ENCODE peak calls at places on chromosomes 6 and 20, in four cellular contexts. Y, B, A and I are unnamed samples.
A peak's percentile ranks its signal among the peaks of the same experiment; 100 is the strongest.

GRCh38 chr20:35710884-35711587 is 11.8 kb downstream of the ROMO1 start:
- DNase-seq in B (no peak), Y (no peak), A (no peak), I (no peak)

GRCh38 chr6:39917329-39917728 is 16.9 kb downstream of the MOCS1 start:
- DNase-seq in Y (no peak), A (no peak), B (no peak), I (no peak)

GRCh38 chr20:41697861-41698559 is 79.8 kb upstream of the CHD6 start:
- DNase-seq in B (peak; percentile 58), A (no peak), Y (peak; percentile 33), I (peak; percentile 15)

GRCh38 chr20:4341804-4342560 is 326.6 kb upstream of the RNF24 start:
- DNase-seq in B (no peak), A (no peak), Y (no peak), I (no peak)

GRCh38 chr6:118744261-118744941 is 93.0 kb upstream of the CEP85L start:
- DNase-seq in B (no peak), Y (no peak), A (no peak), I (no peak)

GRCh38 chr6:30981942-30982772 is 1.4 kb upstream of the MUC21 start:
- DNase-seq in A (no peak), B (no peak), Y (no peak), I (no peak)

GRCh38 chr6:131029661-131030297 is 33.3 kb downstream of the EPB41L2 start:
- DNase-seq in Y (no peak), B (no peak), A (no peak), I (peak; percentile 36)

GRCh38 chr20:57051096-57051495 is 215.3 kb downstream of the BMP7 start:
- DNase-seq in A (no peak), Y (no peak), B (no peak), I (no peak)

GRCh38 chr20:51542033-51542893 is at the start of gene NFATC2:
- DNase-seq in B (peak; percentile 64), A (peak; percentile 81), Y (no peak), I (no peak)

GRCh38 chr20:32924781-32925180 is 66.1 kb downstream of the EFCAB8 start:
- DNase-seq in B (no peak), Y (no peak), A (no peak), I (no peak)

GRCh38 chr20:10316582-10316981 is 98.0 kb downstream of the SNAP25 start:
- DNase-seq in A (no peak), B (peak; percentile 16), Y (peak; percentile 7), I (no peak)

GRCh38 chr20:45427236-45428149 is 11.6 kb downstream of the PIGT start:
- DNase-seq in B (no peak), Y (no peak), A (no peak), I (no peak)

GRCh38 chr6:71886184-71887005 is at the start of gene RIMS1:
- DNase-seq in Y (no peak), A (peak; percentile 69), B (peak; percentile 57), I (no peak)

GRCh38 chr6:71888720-71889340 is 2.5 kb downstream of the RIMS1 start:
- DNase-seq in A (no peak), Y (no peak), B (no peak), I (no peak)

GRCh38 chr6:71887006-71887743 is 825 bp downstream of the RIMS1 start:
- DNase-seq in A (peak; percentile 60), Y (no peak), B (no peak), I (no peak)

GRCh38 chr6:71889366-71889765 is 3.0 kb downstream of the RIMS1 start:
- DNase-seq in A (no peak), Y (no peak), B (no peak), I (no peak)

DNA sequence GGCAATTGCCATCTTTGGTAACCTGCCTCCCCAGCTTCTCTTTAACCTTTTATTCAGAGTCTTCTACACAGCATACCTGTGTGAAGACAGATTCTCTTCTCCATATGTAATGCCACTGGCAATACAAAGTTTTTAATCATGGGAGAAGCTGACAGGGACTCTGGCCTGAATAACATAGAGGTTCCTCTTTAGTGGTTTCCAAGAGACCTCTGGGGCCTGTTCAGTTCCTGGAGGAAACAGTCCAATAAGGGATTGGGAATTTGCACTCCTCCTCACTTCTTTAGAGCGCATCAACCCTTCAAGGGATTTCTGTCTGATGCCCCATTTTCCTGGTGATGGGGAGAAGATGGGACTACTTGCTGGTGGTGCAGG is 1.4 kb downstream of the RIMS1 start:
- DNase-seq in Y (no peak), A (no peak), B (no peak), I (no peak)
- H3K4me3 ChIP-seq in Y (no peak overlapping the region), A (no peak overlapping the region), B (no peak overlapping the region), I (no peak overlapping the region)

DNA sequence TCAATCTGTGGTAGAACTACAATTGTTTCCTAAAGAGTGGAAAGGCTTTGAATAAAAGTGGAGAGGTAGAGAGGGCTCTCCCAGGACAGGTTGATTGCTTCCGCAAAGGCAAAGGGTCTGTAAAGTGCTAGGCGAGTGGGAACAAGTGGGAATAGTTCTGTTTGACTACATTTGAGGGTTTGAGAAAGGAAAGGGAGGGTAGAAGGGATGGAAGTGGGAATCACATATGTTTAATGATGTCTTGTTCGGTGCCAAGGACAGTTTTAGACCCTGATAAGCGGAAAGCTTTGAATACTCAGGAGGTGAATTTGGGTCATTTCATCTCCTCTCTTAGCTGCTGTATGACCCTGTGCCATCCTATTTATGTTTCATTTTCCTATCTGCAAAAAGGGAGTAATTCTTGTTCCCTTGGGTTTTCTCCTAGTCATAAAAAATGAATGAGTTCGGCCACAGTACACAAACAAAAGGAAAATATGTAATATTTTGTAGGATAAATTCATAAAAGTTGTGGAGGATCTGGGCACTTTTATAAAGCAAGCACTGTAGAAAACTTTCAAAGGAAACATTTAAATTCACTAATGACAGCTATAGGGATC is 1.7 kb upstream of the PIM1 start:
- DNase-seq in Y (no peak), A (no peak), B (no peak), I (no peak)
- H3K4me3 ChIP-seq in Y (no peak overlapping the region), A (peak overlapping the region; percentile 58), B (no peak overlapping the region), I (no peak overlapping the region)

GRCh38 chr20:18058661-18059467 is 1.1 kb upstream of the OVOL2 start:
- DNase-seq in B (no peak), A (peak; percentile 74), Y (no peak), I (no peak)
- H3K4me3 ChIP-seq in B (no peak overlapping the region), A (peak overlapping the region; percentile 54), Y (peak overlapping the region; percentile 32), I (no peak overlapping the region)

GRCh38 chr20:63696311-63696627 is 183 bp upstream of the TNFRSF6B start:
- DNase-seq in A (peak; percentile 62), Y (no peak), B (no peak), I (no peak)

GRCh38 chr20:63695419-63696310 is 787 bp upstream of the TNFRSF6B start:
- DNase-seq in Y (no peak), A (peak; percentile 65), B (no peak), I (no peak)

GRCh38 chr20:63697868-63698545 is 1.6 kb downstream of the TNFRSF6B start:
- DNase-seq in B (no peak), A (no peak), Y (no peak), I (no peak)

GRCh38 chr20:63697357-63697867 is 960 bp downstream of the TNFRSF6B start:
- DNase-seq in B (no peak), Y (no peak), A (no peak), I (no peak)

GRCh38 chr20:63696628-63697356 is at the start of gene TNFRSF6B:
- DNase-seq in Y (no peak), B (no peak), A (peak; percentile 65), I (no peak)
- H3K4me3 ChIP-seq in Y (no peak within 1 kb of the TSS), B (no peak within 1 kb of the TSS), A (peak within 1 kb of the TSS; percentile 29), I (no peak within 1 kb of the TSS)

GRCh38 chr6:161054876-161055275 is 63.3 kb downstream of the MAP3K4 start:
- DNase-seq in B (no peak), Y (no peak), A (no peak), I (no peak)

GRCh38 chr6:161057103-161058091 is 65.8 kb downstream of the MAP3K4 start:
- DNase-seq in Y (no peak), B (no peak), A (no peak), I (no peak)

GRCh38 chr6:161061576-161061975 is 70.0 kb downstream of the MAP3K4 start:
- DNase-seq in Y (no peak), A (no peak), B (no peak), I (no peak)

GRCh38 chr6:161058746-161059145 is 67.2 kb downstream of the MAP3K4 start:
- DNase-seq in B (no peak), Y (no peak), A (no peak), I (no peak)

GRCh38 chr6:161056451-161056850 is 64.9 kb downstream of the MAP3K4 start:
- DNase-seq in A (no peak), B (no peak), Y (no peak), I (no peak)
- H3K4me3 ChIP-seq in A (no peak overlapping the region), B (no peak overlapping the region), Y (no peak overlapping the region), I (no peak overlapping the region)

GRCh38 chr6:139757766-139758655 is 383.6 kb upstream of the CITED2 start:
- DNase-seq in B (no peak), Y (no peak), A (no peak), I (no peak)
- H3K4me3 ChIP-seq in B (no peak overlapping the region), Y (no peak overlapping the region), A (no peak overlapping the region), I (no peak overlapping the region)

GRCh38 chr6:149854532-149854931 is 9.6 kb downstream of the LRP11 start:
- DNase-seq in A (peak; percentile 73), Y (no peak), B (no peak), I (no peak)
- H3K4me3 ChIP-seq in A (no peak overlapping the region), Y (peak overlapping the region; percentile 12), B (no peak overlapping the region), I (no peak overlapping the region)